ENCODE peak calls at places on chromosomes 11 and 22, in eight cellular contexts. One of them, this sample, is unnamed.

GRCh38 chr22:50314455-50315288 is 7.2 kb upstream of the PLXNB2 start:
- DNase-seq in GM12878: peak; percentile 84
- DNase-seq in Panc1: no peak
- DNase-seq in sigmoid colon: no peak
- DNase-seq in stomach: peak; percentile 54
- DNase-seq in GM23338: peak; percentile 46
- DNase-seq in SK-N-SH: peak; percentile 22
- DNase-seq in HCT116: no peak
- DNase-seq in this sample: peak; percentile 95

GRCh38 chr11:125069796-125070195 is 6.7 kb downstream of the SLC37A2 start:
- DNase-seq in GM12878: no peak
- DNase-seq in Panc1: no peak
- DNase-seq in sigmoid colon: no peak
- DNase-seq in stomach: no peak
- DNase-seq in GM23338: no peak
- DNase-seq in SK-N-SH: no peak
- DNase-seq in HCT116: no peak
- DNase-seq in this sample: peak; percentile 74

GRCh38 chr11:79390923-79391322 is 49.9 kb downstream of the TENM4 start:
- DNase-seq in GM12878: no peak
- DNase-seq in Panc1: no peak
- DNase-seq in sigmoid colon: no peak
- DNase-seq in stomach: no peak
- DNase-seq in GM23338: no peak
- DNase-seq in SK-N-SH: no peak
- DNase-seq in HCT116: no peak
- DNase-seq in this sample: no peak

GRCh38 chr22:43110927-43111623 is 525 bp downstream of the BIK start:
- DNase-seq in GM12878: no peak
- DNase-seq in Panc1: no peak
- DNase-seq in sigmoid colon: no peak
- DNase-seq in stomach: peak; percentile 76
- DNase-seq in GM23338: peak; percentile 64
- DNase-seq in SK-N-SH: peak; percentile 46
- DNase-seq in HCT116: no peak
- DNase-seq in this sample: peak; percentile 84

GRCh38 chr11:123590296-123590912 is 64.0 kb downstream of the SCN3B start:
- DNase-seq in GM12878: no peak
- DNase-seq in Panc1: no peak
- DNase-seq in sigmoid colon: no peak
- DNase-seq in stomach: peak; percentile 91
- DNase-seq in GM23338: no peak
- DNase-seq in SK-N-SH: no peak
- DNase-seq in HCT116: peak; percentile 23
- DNase-seq in this sample: no peak

GRCh38 chr22:24512043-24512442 is 16.9 kb downstream of the UPB1 start:
- DNase-seq in GM12878: no peak
- DNase-seq in Panc1: no peak
- DNase-seq in sigmoid colon: no peak
- DNase-seq in stomach: no peak
- DNase-seq in GM23338: no peak
- DNase-seq in SK-N-SH: no peak
- DNase-seq in HCT116: no peak
- DNase-seq in this sample: no peak

GRCh38 chr11:68843052-68843561 is 1.4 kb upstream of the CPT1A start:
- DNase-seq in GM12878: no peak
- DNase-seq in Panc1: no peak
- DNase-seq in sigmoid colon: no peak
- DNase-seq in stomach: peak; percentile 63
- DNase-seq in GM23338: peak; percentile 72
- DNase-seq in SK-N-SH: no peak
- DNase-seq in HCT116: no peak
- DNase-seq in this sample: peak; percentile 81

GRCh38 chr11:65489061-65489705 is 9.7 kb upstream of the MALAT1 start:
- DNase-seq in GM12878: no peak
- DNase-seq in Panc1: no peak
- DNase-seq in sigmoid colon: peak; percentile 89
- DNase-seq in stomach: no peak
- DNase-seq in GM23338: peak; percentile 91
- DNase-seq in SK-N-SH: no peak
- DNase-seq in HCT116: no peak
- DNase-seq in this sample: no peak

GRCh38 chr11:31973175-31973574 is 117.7 kb upstream of the RCN1 start:
- DNase-seq in GM12878: no peak
- DNase-seq in Panc1: no peak
- DNase-seq in sigmoid colon: no peak
- DNase-seq in stomach: no peak
- DNase-seq in GM23338: no peak
- DNase-seq in SK-N-SH: no peak
- DNase-seq in HCT116: no peak
- DNase-seq in this sample: no peak

GRCh38 chr11:35165416-35166368 is 26.7 kb downstream of the CD44 start:
- DNase-seq in GM12878: peak; percentile 99
- DNase-seq in Panc1: no peak
- DNase-seq in sigmoid colon: no peak
- DNase-seq in stomach: peak; percentile 46
- DNase-seq in GM23338: no peak
- DNase-seq in SK-N-SH: no peak
- DNase-seq in HCT116: no peak
- DNase-seq in this sample: peak; percentile 84

GRCh38 chr11:66880484-66881211 is 23.8 kb downstream of the LRFN4 start:
- DNase-seq in GM12878: no peak
- DNase-seq in Panc1: no peak
- DNase-seq in sigmoid colon: no peak
- DNase-seq in stomach: peak; percentile 75
- DNase-seq in GM23338: peak; percentile 64
- DNase-seq in SK-N-SH: peak; percentile 54
- DNase-seq in HCT116: no peak
- DNase-seq in this sample: no peak

GRCh38 chr11:76810151-76810853 is 27.1 kb downstream of the TSKU start:
- DNase-seq in GM12878: no peak
- DNase-seq in Panc1: no peak
- DNase-seq in sigmoid colon: no peak
- DNase-seq in stomach: no peak
- DNase-seq in GM23338: no peak
- DNase-seq in SK-N-SH: no peak
- DNase-seq in HCT116: peak; percentile 15
- DNase-seq in this sample: peak; percentile 65

GRCh38 chr22:32803020-32803758 is 1.7 kb downstream of the TIMP3 start:
- DNase-seq in GM12878: no peak
- DNase-seq in Panc1: no peak
- DNase-seq in sigmoid colon: peak; percentile 72
- DNase-seq in stomach: no peak
- DNase-seq in GM23338: no peak
- DNase-seq in SK-N-SH: no peak
- DNase-seq in HCT116: no peak
- DNase-seq in this sample: no peak

GRCh38 chr11:44562836-44563460 is 2.5 kb upstream of the CD82 start:
- DNase-seq in GM12878: no peak
- DNase-seq in Panc1: no peak
- DNase-seq in sigmoid colon: no peak
- DNase-seq in stomach: no peak
- DNase-seq in GM23338: no peak
- DNase-seq in SK-N-SH: peak; percentile 15
- DNase-seq in HCT116: no peak
- DNase-seq in this sample: no peak

GRCh38 chr11:116602637-116602942 is 170.2 kb downstream of the BUD13 start:
- DNase-seq in GM12878: no peak
- DNase-seq in Panc1: no peak
- DNase-seq in sigmoid colon: no peak
- DNase-seq in stomach: no peak
- DNase-seq in GM23338: no peak
- DNase-seq in SK-N-SH: no peak
- DNase-seq in HCT116: no peak
- DNase-seq in this sample: no peak

DNA sequence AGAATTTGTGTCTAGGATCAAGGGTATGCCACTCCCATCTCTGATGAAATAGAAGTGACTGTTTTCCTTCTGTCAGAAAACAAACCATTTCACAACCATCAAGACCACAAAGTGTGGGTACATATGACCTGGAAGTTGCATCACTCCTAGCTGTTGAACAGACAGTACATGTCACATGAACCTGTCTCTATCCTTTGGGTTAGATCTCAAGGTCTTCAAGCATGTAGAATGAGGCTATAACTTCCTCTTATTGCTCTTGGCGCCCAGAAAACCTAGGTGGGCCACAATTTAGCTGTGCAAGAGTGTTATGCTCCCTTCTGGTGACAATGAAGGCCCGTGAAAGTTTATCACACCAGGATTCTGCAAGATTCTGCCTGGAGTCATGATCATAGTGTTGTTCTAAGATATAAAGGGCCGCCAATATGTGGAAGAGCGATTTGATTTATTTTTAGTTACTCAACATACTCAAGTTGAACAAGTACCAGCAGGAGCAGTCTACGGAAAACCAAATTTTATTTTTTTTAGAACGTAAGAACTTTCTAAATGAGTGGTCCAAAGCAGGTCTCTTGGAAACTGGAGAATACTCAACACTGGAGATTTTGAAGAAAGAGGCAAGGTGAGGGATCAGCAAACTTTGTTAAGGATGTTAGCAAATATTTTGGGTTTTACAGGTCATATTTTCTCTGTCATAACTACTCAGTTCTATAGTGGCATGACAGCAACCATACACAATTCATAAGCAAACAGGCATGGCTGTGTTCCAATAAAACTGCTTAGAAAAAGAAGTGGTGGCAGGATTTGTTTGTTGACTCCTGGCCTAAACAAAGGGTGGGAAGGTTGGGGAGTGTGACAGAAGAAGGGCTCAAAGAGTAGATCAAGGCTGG is 101.8 kb downstream of the USP35 start:
- DNase-seq in GM12878: no peak
- DNase-seq in Panc1: peak; percentile 51
- DNase-seq in sigmoid colon: no peak
- DNase-seq in stomach: peak; percentile 28
- DNase-seq in GM23338: no peak
- DNase-seq in SK-N-SH: no peak
- DNase-seq in HCT116: no peak
- DNase-seq in this sample: no peak
- TF ChIP-seq POLR2AphosphoS5 in GM12878: no peak
- TF ChIP-seq POLR2AphosphoS5 in Panc1: no peak
- TF ChIP-seq POLR2AphosphoS5 in sigmoid colon: peak; percentile 37
- TF ChIP-seq POLR2AphosphoS5 in stomach: no peak
- TF ChIP-seq POLR2AphosphoS5 in GM23338: no peak
- TF ChIP-seq POLR2AphosphoS5 in SK-N-SH: no peak
- TF ChIP-seq POLR2AphosphoS5 in HCT116: no peak
- TF ChIP-seq POLR2AphosphoS5 in this sample: no peak

GRCh38 chr11:70107191-70107590 is 29.1 kb downstream of the ANO1 start:
- DNase-seq in GM12878: no peak
- DNase-seq in Panc1: no peak
- DNase-seq in sigmoid colon: no peak
- DNase-seq in stomach: no peak
- DNase-seq in GM23338: no peak
- DNase-seq in SK-N-SH: no peak
- DNase-seq in HCT116: no peak
- DNase-seq in this sample: no peak

GRCh38 chr11:70106757-70107156 is 28.6 kb downstream of the ANO1 start:
- DNase-seq in GM12878: no peak
- DNase-seq in Panc1: no peak
- DNase-seq in sigmoid colon: no peak
- DNase-seq in stomach: no peak
- DNase-seq in GM23338: no peak
- DNase-seq in SK-N-SH: no peak
- DNase-seq in HCT116: no peak
- DNase-seq in this sample: no peak

GRCh38 chr11:70105369-70105754 is 27.2 kb downstream of the ANO1 start:
- DNase-seq in GM12878: no peak
- DNase-seq in Panc1: no peak
- DNase-seq in sigmoid colon: no peak
- DNase-seq in stomach: no peak
- DNase-seq in GM23338: no peak
- DNase-seq in SK-N-SH: peak; percentile 37
- DNase-seq in HCT116: no peak
- DNase-seq in this sample: no peak

GRCh38 chr11:70104961-70105360 is 26.8 kb downstream of the ANO1 start:
- DNase-seq in GM12878: no peak
- DNase-seq in Panc1: no peak
- DNase-seq in sigmoid colon: no peak
- DNase-seq in stomach: no peak
- DNase-seq in GM23338: no peak
- DNase-seq in SK-N-SH: no peak
- DNase-seq in HCT116: no peak
- DNase-seq in this sample: no peak

DNA sequence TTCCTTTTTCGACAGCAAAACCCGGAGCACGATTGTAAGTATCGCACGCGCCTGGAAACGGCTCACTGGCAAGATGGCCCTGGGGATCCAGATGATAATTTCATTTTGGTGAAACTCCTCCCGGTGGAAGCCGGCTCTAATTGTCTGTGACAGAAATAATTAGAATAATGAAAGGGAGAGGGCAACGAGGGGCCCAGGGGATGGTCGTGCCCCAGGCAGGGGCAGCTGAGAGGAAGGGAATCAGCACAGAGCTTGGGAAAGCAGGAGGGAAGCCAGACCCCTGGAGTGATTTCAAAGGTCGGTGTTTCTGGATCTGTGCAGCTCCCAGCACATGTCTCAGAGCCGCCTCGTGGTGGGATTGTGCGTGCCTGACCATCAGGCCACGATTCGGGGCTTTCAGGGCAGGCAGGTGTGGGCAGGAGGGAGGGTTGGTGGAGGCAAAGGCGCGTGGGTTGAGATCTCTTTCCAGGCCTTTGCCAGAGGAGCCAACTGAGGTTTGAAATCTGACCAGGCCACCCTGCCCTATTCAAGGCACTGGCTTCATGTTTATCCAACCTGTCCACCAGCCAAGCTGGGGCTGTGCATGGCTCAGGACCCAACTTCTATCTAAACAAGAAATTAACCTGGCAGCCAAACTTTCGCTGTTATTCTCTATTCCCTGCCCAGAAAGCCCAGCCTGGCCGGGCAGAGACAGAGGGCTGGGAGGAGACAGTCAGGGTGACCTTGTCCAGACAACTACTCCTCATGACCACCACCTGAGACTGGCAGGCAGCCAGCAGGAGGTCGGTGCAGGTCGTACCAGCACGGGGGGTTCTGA is 27.8 kb downstream of the ANO1 start:
- DNase-seq in GM12878: no peak
- DNase-seq in Panc1: no peak
- DNase-seq in sigmoid colon: peak; percentile 87
- DNase-seq in stomach: peak; percentile 78
- DNase-seq in GM23338: no peak
- DNase-seq in SK-N-SH: peak; percentile 87
- DNase-seq in HCT116: no peak
- DNase-seq in this sample: no peak
- TF ChIP-seq CTCF in GM12878: no peak
- TF ChIP-seq CTCF in Panc1: no peak
- TF ChIP-seq CTCF in sigmoid colon: peak; percentile 14
- TF ChIP-seq CTCF in stomach: no peak
- TF ChIP-seq CTCF in GM23338: no peak
- TF ChIP-seq CTCF in SK-N-SH: no peak
- TF ChIP-seq CTCF in HCT116: no peak
- TF ChIP-seq CTCF in this sample: no peak

GRCh38 chr11:2812371-2812991 is 73.1 kb downstream of the CDKN1C start:
- DNase-seq in GM12878: no peak
- DNase-seq in Panc1: no peak
- DNase-seq in sigmoid colon: peak; percentile 81
- DNase-seq in stomach: no peak
- DNase-seq in GM23338: no peak
- DNase-seq in SK-N-SH: no peak
- DNase-seq in HCT116: no peak
- DNase-seq in this sample: peak; percentile 78
- TF ChIP-seq POLR2AphosphoS5 in GM12878: no peak
- TF ChIP-seq POLR2AphosphoS5 in Panc1: no peak
- TF ChIP-seq POLR2AphosphoS5 in sigmoid colon: no peak
- TF ChIP-seq POLR2AphosphoS5 in stomach: no peak
- TF ChIP-seq POLR2AphosphoS5 in GM23338: no peak
- TF ChIP-seq POLR2AphosphoS5 in SK-N-SH: no peak
- TF ChIP-seq POLR2AphosphoS5 in HCT116: no peak
- TF ChIP-seq POLR2AphosphoS5 in this sample: peak; percentile 44

GRCh38 chr11:119153049-119153818 is 4.4 kb downstream of the ABCG4 start:
- DNase-seq in GM12878: no peak
- DNase-seq in Panc1: no peak
- DNase-seq in sigmoid colon: no peak
- DNase-seq in stomach: no peak
- DNase-seq in GM23338: peak; percentile 63
- DNase-seq in SK-N-SH: no peak
- DNase-seq in HCT116: no peak
- DNase-seq in this sample: no peak
- TF ChIP-seq CTCF in GM12878: no peak
- TF ChIP-seq CTCF in Panc1: peak; percentile 48
- TF ChIP-seq CTCF in sigmoid colon: no peak
- TF ChIP-seq CTCF in stomach: no peak
- TF ChIP-seq CTCF in GM23338: peak; percentile 53
- TF ChIP-seq CTCF in SK-N-SH: peak; percentile 13
- TF ChIP-seq CTCF in HCT116: peak; percentile 35
- TF ChIP-seq CTCF in this sample: no peak